ENCODE peak calls at places on chromosomes 16 and 17, in five cellular contexts. One of them, this sample, is unnamed.

GRCh38 chr17:55687037-55687436 is 35.6 kb downstream of the TMEM100 start:
- DNase-seq in T-helper 2 cell treated with Interferon-gamma antibody and Interleukin-4, amounts not matched to agents 5 μg/mL and 100 μg/mL, for 36 hours: no peak
- DNase-seq in stimulated activated CD4-positive, alpha-beta T cell treated with anti-CD3 and anti-CD28 coated beads, Interleukin-1b, Interleukin-23, amount 100 ng/mL, for 1 hour: no peak
- DNase-seq in effector memory CD8-positive, alpha-beta T cell: no peak
- DNase-seq in cardiac septum: no peak
- DNase-seq in this sample: no peak

GRCh38 chr17:65785109-65785508 is 223.7 kb upstream of the AXIN2 start:
- DNase-seq in T-helper 2 cell treated with Interferon-gamma antibody and Interleukin-4, amounts not matched to agents 5 μg/mL and 100 μg/mL, for 36 hours: no peak
- DNase-seq in cardiac septum: no peak
- DNase-seq in effector memory CD8-positive, alpha-beta T cell: no peak
- DNase-seq in stimulated activated CD4-positive, alpha-beta T cell treated with anti-CD3 and anti-CD28 coated beads, Interleukin-1b, Interleukin-23, amount 100 ng/mL, for 1 hour: no peak
- DNase-seq in this sample: peak; percentile 91

GRCh38 chr17:3885970-3886369 is 6.9 kb downstream of the CAMKK1 start:
- DNase-seq in cardiac septum: no peak
- DNase-seq in T-helper 2 cell treated with Interferon-gamma antibody and Interleukin-4, amounts not matched to agents 5 μg/mL and 100 μg/mL, for 36 hours: no peak
- DNase-seq in stimulated activated CD4-positive, alpha-beta T cell treated with anti-CD3 and anti-CD28 coated beads, Interleukin-1b, Interleukin-23, amount 100 ng/mL, for 1 hour: no peak
- DNase-seq in effector memory CD8-positive, alpha-beta T cell: no peak
- DNase-seq in this sample: peak; percentile 83

GRCh38 chr17:82839617-82840292 is at the start of gene ZNF750:
- DNase-seq in T-helper 2 cell treated with Interferon-gamma antibody and Interleukin-4, amounts not matched to agents 5 μg/mL and 100 μg/mL, for 36 hours: no peak
- DNase-seq in stimulated activated CD4-positive, alpha-beta T cell treated with anti-CD3 and anti-CD28 coated beads, Interleukin-1b, Interleukin-23, amount 100 ng/mL, for 1 hour: no peak
- DNase-seq in cardiac septum: no peak
- DNase-seq in effector memory CD8-positive, alpha-beta T cell: no peak
- DNase-seq in this sample: no peak

GRCh38 chr16:4625617-4626159 is 1.1 kb downstream of the MGRN1 start:
- DNase-seq in effector memory CD8-positive, alpha-beta T cell: no peak
- DNase-seq in T-helper 2 cell treated with Interferon-gamma antibody and Interleukin-4, amounts not matched to agents 5 μg/mL and 100 μg/mL, for 36 hours: no peak
- DNase-seq in cardiac septum: no peak
- DNase-seq in stimulated activated CD4-positive, alpha-beta T cell treated with anti-CD3 and anti-CD28 coated beads, Interleukin-1b, Interleukin-23, amount 100 ng/mL, for 1 hour: no peak
- DNase-seq in this sample: no peak

GRCh38 chr17:65723356-65723928 is 162.0 kb upstream of the AXIN2 start:
- DNase-seq in effector memory CD8-positive, alpha-beta T cell: no peak
- DNase-seq in stimulated activated CD4-positive, alpha-beta T cell treated with anti-CD3 and anti-CD28 coated beads, Interleukin-1b, Interleukin-23, amount 100 ng/mL, for 1 hour: no peak
- DNase-seq in T-helper 2 cell treated with Interferon-gamma antibody and Interleukin-4, amounts not matched to agents 5 μg/mL and 100 μg/mL, for 36 hours: no peak
- DNase-seq in cardiac septum: no peak
- DNase-seq in this sample: peak; percentile 28

GRCh38 chr16:8996891-8997290 is 33.2 kb upstream of the USP7 start:
- DNase-seq in cardiac septum: no peak
- DNase-seq in T-helper 2 cell treated with Interferon-gamma antibody and Interleukin-4, amounts not matched to agents 5 μg/mL and 100 μg/mL, for 36 hours: no peak
- DNase-seq in effector memory CD8-positive, alpha-beta T cell: no peak
- DNase-seq in stimulated activated CD4-positive, alpha-beta T cell treated with anti-CD3 and anti-CD28 coated beads, Interleukin-1b, Interleukin-23, amount 100 ng/mL, for 1 hour: no peak
- DNase-seq in this sample: no peak

GRCh38 chr16:30119428-30119827 is 3.6 kb downstream of the MAPK3 start:
- DNase-seq in stimulated activated CD4-positive, alpha-beta T cell treated with anti-CD3 and anti-CD28 coated beads, Interleukin-1b, Interleukin-23, amount 100 ng/mL, for 1 hour: no peak
- DNase-seq in effector memory CD8-positive, alpha-beta T cell: no peak
- DNase-seq in T-helper 2 cell treated with Interferon-gamma antibody and Interleukin-4, amounts not matched to agents 5 μg/mL and 100 μg/mL, for 36 hours: no peak
- DNase-seq in cardiac septum: no peak
- DNase-seq in this sample: no peak

GRCh38 chr16:10741844-10742243 is 1.8 kb upstream of the NUBP1 start:
- DNase-seq in T-helper 2 cell treated with Interferon-gamma antibody and Interleukin-4, amounts not matched to agents 5 μg/mL and 100 μg/mL, for 36 hours: no peak
- DNase-seq in cardiac septum: peak; percentile 85
- DNase-seq in effector memory CD8-positive, alpha-beta T cell: no peak
- DNase-seq in stimulated activated CD4-positive, alpha-beta T cell treated with anti-CD3 and anti-CD28 coated beads, Interleukin-1b, Interleukin-23, amount 100 ng/mL, for 1 hour: no peak
- DNase-seq in this sample: peak; percentile 58

GRCh38 chr16:70659953-70660671 is 13.8 kb downstream of the IL34 start:
- DNase-seq in cardiac septum: no peak
- DNase-seq in T-helper 2 cell treated with Interferon-gamma antibody and Interleukin-4, amounts not matched to agents 5 μg/mL and 100 μg/mL, for 36 hours: no peak
- DNase-seq in stimulated activated CD4-positive, alpha-beta T cell treated with anti-CD3 and anti-CD28 coated beads, Interleukin-1b, Interleukin-23, amount 100 ng/mL, for 1 hour: no peak
- DNase-seq in effector memory CD8-positive, alpha-beta T cell: no peak
- DNase-seq in this sample: no peak

GRCh38 chr17:80866050-80866793 is 125.4 kb upstream of the CHMP6 start:
- DNase-seq in stimulated activated CD4-positive, alpha-beta T cell treated with anti-CD3 and anti-CD28 coated beads, Interleukin-1b, Interleukin-23, amount 100 ng/mL, for 1 hour: peak; percentile 34
- DNase-seq in effector memory CD8-positive, alpha-beta T cell: peak; percentile 52
- DNase-seq in T-helper 2 cell treated with Interferon-gamma antibody and Interleukin-4, amounts not matched to agents 5 μg/mL and 100 μg/mL, for 36 hours: peak; percentile 64
- DNase-seq in cardiac septum: no peak
- DNase-seq in this sample: peak; percentile 34